ENCODE peak calls at places on chromosomes 4 and X, in four cellular contexts. J, V, E and D are unnamed samples.

GRCh38 chr4:22471999-22472434 is 43.8 kb downstream of the ADGRA3 start:
- DNase-seq in J (no peak), E (no peak), V (no peak), D (no peak)

GRCh38 chr4:1604706-1605205 is 79.4 kb downstream of the FAM53A start:
- DNase-seq in V (no peak), J (peak), E (no peak), D (no peak)

GRCh38 chrX:47380268-47380667 is 9.9 kb downstream of the ZNF157 start:
- DNase-seq in E (no peak), J (peak), V (no peak), D (no peak)

GRCh38 chr4:602559-602942 is 22.8 kb upstream of the PDE6B start:
- DNase-seq in V (no peak), J (peak), E (no peak), D (peak)

GRCh38 chr4:87193958-87194675 is 26.3 kb downstream of the KLHL8 start:
- DNase-seq in V (no peak), J (no peak), E (no peak), D (no peak)

GRCh38 chr4:147054241-147054902 is 108.7 kb upstream of the TTC29 start:
- DNase-seq in V (no peak), J (no peak), E (no peak), D (no peak)

GRCh38 chrX:76148011-76148665 is 24.7 kb upstream of the PBDC1 start:
- DNase-seq in J (peak), E (no peak), V (peak), D (peak)

GRCh38 chr4:6362243-6362885 is 92.7 kb downstream of the WFS1 start:
- DNase-seq in J (no peak), V (no peak), E (no peak), D (peak)

GRCh38 chr4:21888195-21888976 is 60.2 kb downstream of the KCNIP4 start:
- DNase-seq in E (no peak), V (peak), J (no peak), D (no peak)